ENCODE peak calls at places on chromosomes 12 and 14, in nine cellular contexts. H, U, Y, T, L, O, R, Z and W are unnamed samples.

GRCh38 chr12:100437038-100437841 is 36.4 kb upstream of the NR1H4 start:
- DNase-seq in H (peak; percentile 5), U (no peak), Y (no peak), T (no peak), L (no peak), O (no peak), R (no peak), Z (no peak), W (no peak)

GRCh38 chr14:74952697-74953484 is 2.5 kb downstream of the PGF start:
- DNase-seq in H (no peak), U (no peak), Y (peak; percentile 72), T (no peak), L (no peak), O (no peak), R (no peak), Z (no peak), W (no peak)

GRCh38 chr14:69948311-69948710 is 69.1 kb downstream of the SMOC1 start:
- DNase-seq in H (no peak), U (no peak), Y (no peak), T (no peak), L (no peak), O (no peak), R (no peak), Z (no peak), W (no peak)

GRCh38 chr14:32354716-32355115 is 25.6 kb downstream of the AKAP6 start:
- DNase-seq in H (no peak), U (no peak), Y (no peak), T (peak; percentile 34), L (peak; percentile 21), O (no peak), R (no peak), Z (no peak), W (no peak)

GRCh38 chr12:7935773-7936581 is at the start of gene SLC2A3:
- DNase-seq in H (peak; percentile 91), U (peak; percentile 45), Y (no peak), T (peak; percentile 20), L (peak; percentile 39), O (peak; percentile 96), R (no peak), Z (peak; percentile 23), W (peak; percentile 73)

GRCh38 chr12:78636253-78636855 is 228.2 kb upstream of the SYT1 start:
- DNase-seq in H (no peak), U (no peak), Y (no peak), T (no peak), L (no peak), O (no peak), R (no peak), Z (no peak), W (no peak)

GRCh38 chr12:29794869-29795268 is 11.1 kb upstream of the TMTC1 start:
- DNase-seq in H (no peak), U (no peak), Y (no peak), T (no peak), L (no peak), O (no peak), R (no peak), Z (no peak), W (no peak)

GRCh38 chr14:50666772-50667490 is 1.2 kb downstream of the SAV1 start:
- DNase-seq in H (peak; percentile 78), U (no peak), Y (no peak), T (peak; percentile 56), L (no peak), O (peak; percentile 77), R (peak; percentile 21), Z (peak; percentile 62), W (no peak)

GRCh38 chr12:128852026-128852725 is 1.1 kb upstream of the GLT1D1 start:
- DNase-seq in H (no peak), U (no peak), Y (peak; percentile 12), T (no peak), L (no peak), O (no peak), R (no peak), Z (no peak), W (no peak)

GRCh38 chr14:52342849-52343606 is 28.9 kb downstream of the PTGER2 start:
- DNase-seq in H (peak; percentile 71), U (no peak), Y (no peak), T (no peak), L (no peak), O (no peak), R (no peak), Z (no peak), W (no peak)

DNA sequence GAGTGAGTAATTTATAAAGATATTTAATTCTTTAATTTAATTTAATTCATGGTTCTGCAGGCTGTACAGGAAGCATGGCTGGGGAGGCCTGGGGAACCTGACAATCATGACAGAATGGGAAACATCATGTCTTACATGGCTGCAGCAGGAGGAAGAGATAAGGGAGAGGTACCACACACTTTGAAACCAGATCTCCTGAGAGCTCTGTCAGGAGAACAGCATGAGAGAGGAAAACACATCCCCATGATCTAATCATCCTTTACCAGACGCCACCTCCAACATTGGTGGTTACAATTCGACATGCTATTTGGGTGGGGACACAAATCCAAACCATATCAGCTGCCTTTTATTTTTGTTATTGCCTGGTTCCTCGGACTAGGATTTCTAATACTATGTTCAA is 928.6 kb downstream of the TMEM121 start:
- DNase-seq in H (no peak), U (no peak), Y (no peak), T (no peak), L (no peak), O (no peak), R (no peak), Z (no peak), W (no peak)
- H3K9me3 ChIP-seq in H (no peaks in the 10 kb centered on the region), U (no peaks in the 10 kb centered on the region), Y (no peaks in the 10 kb centered on the region), T (no peaks in the 10 kb centered on the region), L (no peaks in the 10 kb centered on the region), O (no peaks in the 10 kb centered on the region), R (no peaks in the 10 kb centered on the region), Z (no peaks in the 10 kb centered on the region), W (no peaks in the 10 kb centered on the region)

DNA sequence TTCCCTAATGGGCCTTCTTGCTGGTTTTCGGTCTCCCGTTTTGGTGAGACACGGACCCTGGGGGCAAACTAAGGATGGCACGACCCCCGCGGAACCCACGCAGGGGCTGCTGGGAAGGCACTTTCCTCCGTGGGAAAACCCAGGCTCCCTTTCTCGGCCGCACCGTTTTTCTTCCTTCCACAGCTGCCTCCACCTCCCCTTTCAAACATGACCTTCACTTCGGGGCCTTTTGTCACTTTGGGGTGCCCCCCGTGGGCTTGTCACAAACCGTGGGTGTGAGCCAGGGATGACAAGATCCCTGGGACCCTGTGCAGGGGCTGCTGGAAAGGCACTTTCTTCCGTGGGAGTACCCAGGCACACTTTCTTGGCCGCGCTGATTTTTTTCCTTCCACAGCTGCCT is 268.7 kb downstream of the ALG10 start:
- DNase-seq in H (no peak), U (no peak), Y (peak; percentile 55), T (peak; percentile 5), L (peak; percentile 3), O (no peak), R (no peak), Z (no peak), W (no peak)
- H3K9me3 ChIP-seq in H (no peaks in the 10 kb centered on the region), U (no peaks in the 10 kb centered on the region), Y (no peaks in the 10 kb centered on the region), T (peaks cover 30% of the 10 kb centered on the region), L (peaks cover 35% of the 10 kb centered on the region), O (peaks cover 10% of the 10 kb centered on the region), R (no peaks in the 10 kb centered on the region), Z (peaks cover 78% of the 10 kb centered on the region), W (no peaks in the 10 kb centered on the region)

GRCh38 chr12:51850081-51850932 is 1.8 kb upstream of the FIGNL2 start:
- DNase-seq in H (no peak), U (no peak), Y (no peak), T (no peak), L (no peak), O (no peak), R (no peak), Z (no peak), W (no peak)
- H3K9me3 ChIP-seq in H (no peaks in the 10 kb centered on the region), U (no peaks in the 10 kb centered on the region), Y (no peaks in the 10 kb centered on the region), T (no peaks in the 10 kb centered on the region), L (no peaks in the 10 kb centered on the region), O (no peaks in the 10 kb centered on the region), R (no peaks in the 10 kb centered on the region), Z (no peaks in the 10 kb centered on the region), W (no peaks in the 10 kb centered on the region)

GRCh38 chr12:3288690-3289089 is 202.3 kb upstream of the PRMT8 start:
- DNase-seq in H (no peak), U (no peak), Y (no peak), T (no peak), L (no peak), O (no peak), R (no peak), Z (no peak), W (no peak)
- H3K9me3 ChIP-seq in H (no peaks in the 10 kb centered on the region), U (no peaks in the 10 kb centered on the region), Y (no peaks in the 10 kb centered on the region), T (no peaks in the 10 kb centered on the region), L (no peaks in the 10 kb centered on the region), O (no peaks in the 10 kb centered on the region), R (no peaks in the 10 kb centered on the region), Z (no peaks in the 10 kb centered on the region), W (no peaks in the 10 kb centered on the region)

DNA sequence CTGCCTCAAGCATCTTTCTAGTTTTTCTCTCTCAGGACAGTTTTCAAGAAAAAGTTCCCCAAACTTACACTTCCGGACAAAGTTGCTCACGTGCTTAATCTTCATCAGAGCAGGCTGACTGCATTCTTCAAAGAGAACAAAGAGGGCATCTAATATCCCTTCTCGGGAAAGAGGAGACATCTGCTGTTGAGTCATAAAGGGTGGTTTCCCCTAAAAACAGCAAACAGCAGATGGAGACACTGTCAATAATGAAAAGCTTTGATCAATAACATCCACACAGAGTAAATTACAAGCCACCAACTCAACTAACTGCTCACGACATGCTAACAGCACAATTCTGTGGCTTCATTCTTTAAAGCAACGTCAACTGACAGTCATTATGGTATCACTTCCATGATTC is 8.1 kb downstream of the CIT start:
- DNase-seq in H (peak; percentile 32), U (no peak), Y (no peak), T (no peak), L (no peak), O (no peak), R (no peak), Z (no peak), W (no peak)
- H3K9me3 ChIP-seq in H (no peaks in the 10 kb centered on the region), U (no peaks in the 10 kb centered on the region), Y (no peaks in the 10 kb centered on the region), T (no peaks in the 10 kb centered on the region), L (no peaks in the 10 kb centered on the region), O (no peaks in the 10 kb centered on the region), R (no peaks in the 10 kb centered on the region), Z (no peaks in the 10 kb centered on the region), W (no peaks in the 10 kb centered on the region)

GRCh38 chr12:96091833-96092232 is 56.4 kb upstream of the LTA4H start:
- DNase-seq in H (no peak), U (no peak), Y (no peak), T (no peak), L (no peak), O (no peak), R (no peak), Z (no peak), W (no peak)
- H3K9me3 ChIP-seq in H (no peaks in the 10 kb centered on the region), U (no peaks in the 10 kb centered on the region), Y (peaks cover 7% of the 10 kb centered on the region), T (peaks cover 9% of the 10 kb centered on the region), L (peaks cover 11% of the 10 kb centered on the region), O (peaks cover 18% of the 10 kb centered on the region), R (no peaks in the 10 kb centered on the region), Z (peaks cover 3% of the 10 kb centered on the region), W (no peaks in the 10 kb centered on the region)